ENCODE peak calls at places on chromosomes 7 and 10, in nine cellular contexts. V is PC-9, T is IMR-90, N is HL-60, J is cardiac muscle cell, I is gastrocnemius medialis, X is heart right ventricle, E is WERI-Rb-1, R is tibial nerve. C is an unnamed sample. For H3K27me3, the result is how much of the 10 kb centered on the place peaks cover.

GRCh38 chr10:111123883-111124282 is 47.1 kb downstream of the ADRA2A start:
- DNase-seq in V (no peak), T (no peak), N (no peak), J (no peak), I (no peak), X (no peak), E (no peak), R (no peak), C (no peak)

GRCh38 chr10:47113907-47114500 is 186.0 kb upstream of the GDF10 start:
- DNase-seq in V (no peak), T (no peak), N (no peak), J (no peak), I (no peak), X (no peak), E (no peak), R (no peak), C (no peak)

GRCh38 chr7:159115601-159116501 is 28.8 kb downstream of the VIPR2 start:
- DNase-seq in V (no peak), T (no peak), N (no peak), J (no peak), I (no peak), X (no peak), E (peak), R (no peak), C (no peak)

GRCh38 chr7:18974803-18975202 is 142.6 kb downstream of the TWIST1 start:
- DNase-seq in V (no peak), T (peak), N (no peak), J (no peak), I (no peak), X (no peak), E (no peak), R (no peak), C (peak)

GRCh38 chr7:77753173-77753572 is 45.1 kb downstream of the TMEM60 start:
- DNase-seq in V (no peak), T (no peak), N (no peak), J (no peak), I (no peak), X (no peak), E (no peak), R (no peak), C (no peak)

GRCh38 chr10:120506674-120507073 is 49.6 kb downstream of the PLPP4 start:
- DNase-seq in V (no peak), T (no peak), N (no peak), J (no peak), I (no peak), X (no peak), E (no peak), R (no peak), C (peak)

GRCh38 chr10:124596116-124596785 is 134.6 kb downstream of the LHPP start:
- DNase-seq in V (no peak), T (no peak), N (no peak), J (no peak), I (no peak), X (no peak), E (no peak), R (no peak), C (no peak)

GRCh38 chr7:155763721-155764431 is 48.4 kb downstream of the SHH start:
- DNase-seq in V (no peak), T (peak), N (no peak), J (no peak), I (no peak), X (no peak), E (no peak), R (no peak), C (no peak)

GRCh38 chr7:100024020-100024619 is 8.7 kb downstream of the ZKSCAN1 start:
- DNase-seq in V (no peak), T (no peak), N (no peak), J (no peak), I (no peak), X (no peak), E (no peak), R (no peak), C (no peak)

GRCh38 chr7:130292682-130293257 is at the start of gene CPA4:
- DNase-seq in V (peak), T (peak), N (no peak), J (no peak), I (peak), X (no peak), E (no peak), R (no peak), C (peak)

GRCh38 chr10:114271779-114272167 is 32.7 kb downstream of the VWA2 start:
- DNase-seq in V (peak), T (peak), N (no peak), J (no peak), I (peak), X (no peak), E (no peak), R (no peak), C (peak)

GRCh38 chr10:79162861-79163662 is 94.3 kb downstream of the ZMIZ1 start:
- DNase-seq in V (peak), T (peak), N (no peak), J (no peak), I (no peak), X (no peak), E (peak), R (no peak), C (peak)

GRCh38 chr10:32961343-32961891 is 3.4 kb upstream of the ITGB1 start:
- DNase-seq in V (no peak), T (no peak), N (no peak), J (no peak), I (no peak), X (no peak), E (no peak), R (no peak), C (no peak)

GRCh38 chr7:48087349-48087748 is 1.7 kb upstream of the UPP1 start:
- DNase-seq in V (peak), T (peak), N (no peak), J (no peak), I (no peak), X (no peak), E (no peak), R (no peak), C (peak)

GRCh38 chr10:71974489-71975011 is 10.4 kb downstream of the CHST3 start:
- DNase-seq in V (peak), T (peak), N (no peak), J (no peak), I (peak), X (no peak), E (no peak), R (no peak), C (peak)

GRCh38 chr7:157010588-157011332 is at the start of gene MNX1:
- DNase-seq in V (peak), T (no peak), N (peak), J (peak), I (peak), X (peak), E (peak), R (no peak), C (peak)

GRCh38 chr10:11447571-11447970 is 163.9 kb downstream of the USP6NL start:
- DNase-seq in V (no peak), T (no peak), N (no peak), J (no peak), I (no peak), X (no peak), E (no peak), R (no peak), C (no peak)

GRCh38 chr10:33334170-33334838 is at the start of gene NRP1:
- DNase-seq in V (no peak), T (no peak), N (peak), J (peak), I (peak), X (peak), E (peak), R (no peak), C (no peak)

GRCh38 chr10:78617633-78618032 is 451.1 kb upstream of the ZMIZ1 start:
- DNase-seq in V (no peak), T (no peak), N (no peak), J (no peak), I (no peak), X (no peak), E (no peak), R (no peak), C (no peak)

GRCh38 chr10:78188459-78188858 is 154.8 kb downstream of the RPS24 start:
- DNase-seq in V (no peak), T (no peak), N (no peak), J (no peak), I (no peak), X (no peak), E (no peak), R (no peak), C (no peak)

GRCh38 chr7:157997471-157997870 is 590.2 kb downstream of the PTPRN2 start:
- DNase-seq in V (no peak), T (no peak), N (no peak), J (no peak), I (no peak), X (no peak), E (no peak), R (no peak), C (no peak)

GRCh38 chr10:26214538-26215461 is 1.8 kb upstream of the GAD2 start:
- DNase-seq in V (no peak), T (no peak), N (no peak), J (no peak), I (no peak), X (no peak), E (no peak), R (no peak), C (no peak)
- H3K27me3 ChIP-seq in V (under half), T (under half), N (half or more), J (half or more), I (half or more), X (under half), E (under half), R (half or more), C (under half)

DNA sequence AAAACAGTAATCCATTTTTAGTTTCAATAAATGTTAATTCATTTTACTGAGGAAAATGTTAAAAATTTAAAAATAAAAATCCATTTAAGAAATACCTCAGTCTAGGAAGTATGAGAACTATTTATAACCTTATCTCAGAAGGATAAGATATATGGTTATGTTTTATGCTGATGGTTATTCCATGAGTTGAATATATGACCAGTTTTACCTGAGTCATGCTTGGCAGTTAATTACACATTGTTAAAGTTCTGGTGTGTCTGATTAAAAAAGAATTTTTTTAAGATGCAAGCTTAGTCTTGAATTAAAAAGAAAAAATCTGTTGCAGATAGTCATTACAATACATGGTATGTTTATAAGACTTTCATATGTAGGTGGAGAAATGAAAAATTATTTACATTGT is 191.7 kb downstream of the ARL4A start:
- DNase-seq in V (no peak), T (no peak), N (no peak), J (no peak), I (no peak), X (no peak), E (no peak), R (no peak), C (no peak)
- TF ChIP-seq CTCF in V (no peak), T (no peak), N (no peak), J (no peak), I (no peak), X (no peak), E (no peak), R (no peak), C (no peak)

GRCh38 chr10:48740023-48740707 is 55.5 kb downstream of the WDFY4 start:
- DNase-seq in V (no peak), T (no peak), N (no peak), J (no peak), I (no peak), X (no peak), E (no peak), R (no peak), C (peak)

GRCh38 chr10:48739141-48739540 is 54.5 kb downstream of the WDFY4 start:
- DNase-seq in V (no peak), T (no peak), N (no peak), J (no peak), I (no peak), X (no peak), E (no peak), R (no peak), C (no peak)

GRCh38 chr10:48735836-48736390 is 51.2 kb downstream of the WDFY4 start:
- DNase-seq in V (no peak), T (no peak), N (no peak), J (no peak), I (no peak), X (no peak), E (no peak), R (no peak), C (no peak)

GRCh38 chr10:48733329-48733728 is 48.7 kb downstream of the WDFY4 start:
- DNase-seq in V (no peak), T (no peak), N (no peak), J (no peak), I (no peak), X (no peak), E (no peak), R (no peak), C (no peak)

DNA sequence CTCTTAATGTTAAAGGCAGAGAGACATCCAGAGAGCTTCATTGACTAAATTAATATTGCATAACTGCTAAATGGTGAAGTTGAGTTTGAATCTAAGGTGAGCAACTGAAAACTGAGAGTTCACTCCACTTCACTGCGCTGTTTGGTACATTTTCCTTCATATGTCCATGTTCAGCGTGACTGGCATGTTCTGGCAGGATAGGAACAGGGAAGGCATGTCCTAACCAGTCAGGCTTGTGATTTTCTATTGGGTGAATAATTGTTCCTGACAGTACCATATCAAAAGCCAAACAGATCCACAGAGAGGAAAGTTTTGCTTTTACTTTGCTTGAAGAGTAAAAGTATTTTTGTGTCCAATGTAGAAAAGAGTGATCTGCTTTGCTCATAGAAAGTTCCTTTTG is 53.2 kb downstream of the WDFY4 start:
- DNase-seq in V (no peak), T (no peak), N (no peak), J (no peak), I (no peak), X (no peak), E (no peak), R (no peak), C (peak)
- H3K27me3 ChIP-seq in V (half or more), T (under half), N (under half), J (under half), I (under half), X (under half), E (under half), R (under half), C (under half)

DNA sequence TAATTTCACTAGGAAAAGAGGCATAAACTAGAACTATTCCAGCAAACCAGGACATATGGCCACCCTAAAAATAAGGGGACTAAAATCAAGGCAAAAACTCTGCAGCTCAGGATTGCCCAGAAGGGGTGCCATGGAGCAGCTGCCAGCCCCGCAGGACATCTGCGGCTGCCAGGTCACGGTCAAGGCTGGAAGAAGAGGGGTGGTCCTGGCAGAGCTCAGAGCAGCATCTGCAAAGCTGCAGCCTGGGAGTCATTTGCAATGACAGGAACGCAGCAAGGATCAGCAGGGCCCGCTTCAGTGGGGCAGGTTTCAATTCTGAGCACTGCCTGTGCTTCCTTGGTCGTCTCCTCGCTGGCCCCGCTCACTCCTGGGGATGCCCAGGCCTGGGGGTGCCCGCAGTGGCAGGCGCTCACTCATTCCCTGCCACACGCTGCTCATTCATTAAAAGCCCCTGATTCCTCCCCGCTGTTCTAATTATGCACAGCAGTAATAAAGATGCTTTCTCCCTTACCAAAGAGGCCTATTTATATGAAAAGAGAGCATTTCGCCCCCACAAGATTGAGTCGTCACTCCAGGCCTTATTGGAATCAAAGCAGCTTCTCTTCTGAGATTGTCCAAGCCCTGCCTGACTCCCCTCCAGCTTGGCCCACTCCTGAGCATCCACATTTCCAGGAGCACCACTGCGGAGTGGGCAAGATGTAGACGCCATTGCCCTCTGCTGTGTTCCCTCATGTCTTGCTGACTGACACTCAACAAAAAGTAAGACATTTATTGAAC is 4.6 kb downstream of the HSPA12A start:
- DNase-seq in V (no peak), T (no peak), N (no peak), J (no peak), I (no peak), X (no peak), E (peak), R (no peak), C (no peak)
- TF ChIP-seq CTCF in V (peak), T (peak), N (no peak), J (peak), I (no peak), X (no peak), E (peak), R (peak), C (peak)

DNA sequence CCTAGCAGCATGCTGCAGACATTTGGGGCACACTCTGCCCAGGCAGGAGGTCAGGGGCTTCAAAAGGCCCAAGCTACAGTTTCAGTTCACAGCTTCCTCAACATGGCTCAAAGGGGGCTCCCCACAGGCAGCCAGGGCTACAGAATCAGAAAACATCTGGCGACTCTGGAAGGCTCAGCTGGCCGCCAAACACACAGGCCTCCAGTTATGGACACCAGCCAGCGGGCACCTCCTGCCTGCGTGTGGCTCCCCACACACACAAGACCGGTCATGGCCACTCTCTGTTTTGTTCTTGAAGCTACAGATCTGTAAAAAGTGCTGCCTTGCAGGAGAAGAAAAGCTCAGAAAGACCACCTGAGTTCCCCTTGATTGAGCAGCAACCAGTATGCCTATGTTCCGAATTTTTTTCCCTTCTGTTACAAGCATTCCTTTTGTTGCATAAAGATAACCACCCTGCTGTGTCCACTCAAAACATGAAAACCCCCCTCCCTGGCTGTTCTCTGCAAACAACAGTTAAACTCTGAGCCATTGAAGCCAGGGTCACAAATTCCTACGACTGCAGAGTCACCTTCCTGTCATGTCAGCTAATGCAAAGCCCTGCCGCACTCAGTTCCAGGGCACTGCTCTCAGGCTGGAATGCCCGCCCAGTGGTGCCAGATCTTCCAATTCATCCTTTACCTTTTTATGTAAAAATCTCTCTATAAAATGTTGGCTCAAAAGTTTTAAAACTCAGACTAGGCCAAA is 33.6 kb downstream of the VSTM4 start:
- DNase-seq in V (no peak), T (peak), N (no peak), J (peak), I (no peak), X (peak), E (no peak), R (no peak), C (no peak)
- H3K27me3 ChIP-seq in V (under half), T (under half), N (under half), J (under half), I (under half), X (under half), E (under half), R (under half), C (under half)

GRCh38 chr10:74099836-74100235 is 50.8 kb downstream of the AP3M1 start:
- DNase-seq in V (no peak), T (no peak), N (no peak), J (no peak), I (no peak), X (no peak), E (no peak), R (no peak), C (peak)

GRCh38 chr10:74104480-74104879 is 46.1 kb downstream of the AP3M1 start:
- DNase-seq in V (no peak), T (no peak), N (no peak), J (no peak), I (no peak), X (no peak), E (no peak), R (no peak), C (no peak)

GRCh38 chr10:74104996-74105395 is 45.6 kb downstream of the AP3M1 start:
- DNase-seq in V (no peak), T (no peak), N (no peak), J (no peak), I (no peak), X (no peak), E (no peak), R (no peak), C (no peak)

GRCh38 chr10:74107391-74107790 is 43.2 kb downstream of the AP3M1 start:
- DNase-seq in V (no peak), T (no peak), N (no peak), J (no peak), I (no peak), X (no peak), E (no peak), R (no peak), C (no peak)

GRCh38 chr10:74103560-74104248 is 46.9 kb downstream of the AP3M1 start:
- DNase-seq in V (no peak), T (peak), N (no peak), J (no peak), I (no peak), X (no peak), E (no peak), R (no peak), C (no peak)
- TF ChIP-seq CTCF in V (peak), T (peak), N (peak), J (peak), I (no peak), X (peak), E (peak), R (no peak), C (peak)

C was measured in bronchial epithelial cell.